ENCODE peak calls at places on chromosomes 13 and 19, in nine cellular contexts. M is left ventricle myocardium inferior; P is transverse colon; B is CD8-positive, alpha-beta memory T cell; K is tibial artery; L is pancreas; I is mammary epithelial cell; U is cardiac muscle cell; R is uterus. W is an unnamed sample.

GRCh38 chr19:45249261-45250033 is 1.6 kb upstream of the MARK4 start:
- DNase-seq in M (no peak), P (no peak), B (no peak), K (no peak), L (no peak), I (peak; percentile 21), U (no peak), R (no peak), W (no peak)

GRCh38 chr13:23657056-23657455 is 86.8 kb downstream of the TNFRSF19 start:
- DNase-seq in M (no peak), P (no peak), B (no peak), K (no peak), L (no peak), I (no peak), U (no peak), R (no peak), W (no peak)

GRCh38 chr13:77565635-77566034 is 30.1 kb downstream of the SCEL start:
- DNase-seq in M (no peak), P (no peak), B (no peak), K (no peak), L (no peak), I (peak; percentile 16), U (peak; percentile 53), R (no peak), W (no peak)

GRCh38 chr19:15962319-15962718 is 13.5 kb downstream of the OR10H4 start:
- DNase-seq in M (no peak), P (no peak), B (no peak), K (no peak), L (no peak), I (no peak), U (no peak), R (no peak), W (no peak)

GRCh38 chr19:51142119-51142518 is at the start of gene SIGLEC7:
- DNase-seq in M (peak; percentile 46), P (peak; percentile 22), B (no peak), K (no peak), L (no peak), I (no peak), U (no peak), R (no peak), W (no peak)

GRCh38 chr13:24619302-24619701 is 60.9 kb upstream of the ATP12A start:
- DNase-seq in M (no peak), P (no peak), B (no peak), K (no peak), L (no peak), I (no peak), U (no peak), R (no peak), W (no peak)

GRCh38 chr19:8505680-8506401 is 3.4 kb upstream of the PRAM1 start:
- DNase-seq in M (peak; percentile 85), P (peak; percentile 82), B (peak; percentile 73), K (peak; percentile 86), L (peak; percentile 82), I (peak; percentile 52), U (peak; percentile 88), R (peak; percentile 76), W (peak; percentile 36)

GRCh38 chr13:92589955-92590354 is 636.7 kb upstream of the GPC6 start:
- DNase-seq in M (no peak), P (no peak), B (no peak), K (no peak), L (no peak), I (no peak), U (no peak), R (no peak), W (no peak)

GRCh38 chr13:30109471-30110135 is 197.7 kb downstream of the KATNAL1 start:
- DNase-seq in M (no peak), P (no peak), B (no peak), K (no peak), L (no peak), I (no peak), U (no peak), R (no peak), W (no peak)

GRCh38 chr19:13633109-13633508 is 126.8 kb upstream of the CACNA1A start:
- DNase-seq in M (no peak), P (peak; percentile 85), B (no peak), K (no peak), L (peak; percentile 25), I (no peak), U (peak; percentile 31), R (no peak), W (no peak)

GRCh38 chr19:13637664-13638063 is 126.7 kb upstream of the MRI1 start:
- DNase-seq in M (no peak), P (no peak), B (no peak), K (no peak), L (no peak), I (peak; percentile 61), U (no peak), R (no peak), W (no peak)

GRCh38 chr19:13629687-13630357 is 123.5 kb upstream of the CACNA1A start:
- DNase-seq in M (no peak), P (no peak), B (no peak), K (no peak), L (no peak), I (peak; percentile 20), U (no peak), R (no peak), W (no peak)

GRCh38 chr19:13634658-13635057 is 128.4 kb upstream of the CACNA1A start:
- DNase-seq in M (no peak), P (no peak), B (no peak), K (no peak), L (no peak), I (no peak), U (no peak), R (no peak), W (no peak)

GRCh38 chr19:13633522-13633922 is 127.2 kb upstream of the CACNA1A start:
- DNase-seq in M (no peak), P (no peak), B (no peak), K (no peak), L (no peak), I (no peak), U (no peak), R (no peak), W (no peak)
- H3K27ac ChIP-seq in M (no peak overlapping the region), P (peak overlapping the region; percentile 83), B (no peak overlapping the region), K (no peak overlapping the region), L (no peak overlapping the region), I (no peak overlapping the region), U (no peak overlapping the region), R (no peak overlapping the region), W (no peak overlapping the region)

GRCh38 chr13:110912651-110913051 is 2.2 kb downstream of the ANKRD10 start:
- DNase-seq in M (no peak), P (no peak), B (no peak), K (no peak), L (no peak), I (no peak), U (peak; percentile 39), R (peak; percentile 32), W (no peak)

GRCh38 chr13:110907301-110907700 is 7.6 kb downstream of the ANKRD10 start:
- DNase-seq in M (no peak), P (no peak), B (no peak), K (no peak), L (no peak), I (no peak), U (no peak), R (no peak), W (no peak)

GRCh38 chr13:110907951-110908898 is 6.6 kb downstream of the ANKRD10 start:
- DNase-seq in M (no peak), P (peak; percentile 78), B (no peak), K (no peak), L (peak; percentile 64), I (peak; percentile 99), U (no peak), R (no peak), W (no peak)

GRCh38 chr13:110911880-110912279 is 3.0 kb downstream of the ANKRD10 start:
- DNase-seq in M (no peak), P (no peak), B (no peak), K (no peak), L (no peak), I (peak; percentile 85), U (no peak), R (no peak), W (no peak)

DNA sequence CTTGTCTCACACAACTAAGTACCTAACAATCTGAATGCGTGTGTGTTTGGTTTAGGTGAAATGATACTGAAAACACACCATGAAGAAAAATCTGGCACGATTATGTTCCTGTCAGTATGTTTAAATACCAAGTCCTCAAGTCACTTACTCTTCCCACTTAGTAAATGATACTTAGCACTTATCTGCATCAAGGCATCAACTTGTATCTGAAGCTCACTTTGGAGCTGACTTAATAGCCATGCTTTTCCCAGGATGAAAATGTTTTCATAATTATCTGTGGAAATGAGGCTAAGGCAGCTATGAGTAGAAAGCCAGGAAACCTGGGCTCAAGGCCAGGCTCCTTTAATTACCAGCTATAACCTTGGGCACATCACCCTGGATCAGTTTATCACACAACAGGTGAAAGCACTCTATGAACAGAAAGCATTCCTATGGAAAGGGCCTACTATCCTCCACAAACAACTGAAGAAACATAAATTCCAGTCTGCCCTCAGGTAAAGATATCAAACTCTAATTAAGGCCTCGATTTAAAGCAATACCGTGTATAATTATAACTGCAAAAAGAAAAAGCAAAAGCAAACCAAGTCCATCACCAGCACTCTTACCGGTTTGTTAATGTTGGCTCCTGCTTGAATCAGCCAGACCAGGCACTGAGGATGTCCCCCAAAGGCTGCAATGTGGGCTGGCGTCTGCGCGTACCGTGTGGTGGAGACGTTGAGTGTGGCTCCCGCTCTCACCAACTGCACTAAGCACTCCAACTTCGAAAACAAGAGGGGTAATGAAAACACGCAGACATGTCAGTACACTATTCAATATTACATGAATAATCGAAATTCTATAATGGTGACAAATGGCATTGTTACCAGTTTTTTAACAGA is 4.6 kb downstream of the ANKRD10 start:
- DNase-seq in M (no peak), P (peak; percentile 59), B (no peak), K (no peak), L (no peak), I (no peak), U (no peak), R (no peak), W (no peak)
- H3K4me1 ChIP-seq in M (peaks cover 89% of the 10 kb centered on the region), P (peaks cover 35% of the 10 kb centered on the region), B (peaks cover 47% of the 10 kb centered on the region), K (peaks cover 71% of the 10 kb centered on the region), L (peaks cover 58% of the 10 kb centered on the region), I (peaks cover 71% of the 10 kb centered on the region), U (peaks cover 31% of the 10 kb centered on the region), R (peaks cover 10% of the 10 kb centered on the region), W (peaks cover 21% of the 10 kb centered on the region)

DNA sequence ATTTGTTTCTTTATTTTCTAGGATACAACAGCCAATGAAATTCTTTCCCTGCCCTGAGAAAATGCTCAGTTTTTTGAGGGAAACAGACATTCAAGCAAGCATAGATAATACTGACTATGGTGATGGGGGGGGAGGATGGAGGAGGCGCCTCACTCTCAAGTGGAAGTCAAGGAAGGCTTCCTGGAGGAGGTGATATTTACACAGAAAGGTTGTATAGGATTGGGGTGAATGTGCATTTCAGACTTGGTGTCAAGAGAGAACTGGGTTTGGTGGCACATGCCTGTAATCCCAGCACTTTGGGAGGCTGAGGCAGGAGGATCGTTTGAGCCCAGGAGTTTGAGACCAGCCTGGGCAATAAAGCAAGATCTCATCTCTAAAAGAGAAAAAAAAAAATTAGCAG is 12.2 kb upstream of the ADGRE1 start:
- DNase-seq in M (no peak), P (no peak), B (no peak), K (no peak), L (no peak), I (no peak), U (no peak), R (no peak), W (no peak)
- H3K9me3 ChIP-seq in M (peaks cover 40% of the 10 kb centered on the region), P (no peaks in the 10 kb centered on the region), B (no peaks in the 10 kb centered on the region), K (peaks cover 7% of the 10 kb centered on the region), L (no peaks in the 10 kb centered on the region), I (peaks cover 3% of the 10 kb centered on the region), U (no peaks in the 10 kb centered on the region), R (no peaks in the 10 kb centered on the region), W (no peaks in the 10 kb centered on the region)

GRCh38 chr19:4586691-4587090 is 27.2 kb upstream of the SEMA6B start:
- DNase-seq in M (no peak), P (no peak), B (no peak), K (no peak), L (no peak), I (no peak), U (no peak), R (no peak), W (no peak)
- H3K27ac ChIP-seq in M (no peak overlapping the region), P (no peak overlapping the region), B (no peak overlapping the region), K (no peak overlapping the region), L (no peak overlapping the region), I (no peak overlapping the region), U (no peak overlapping the region), R (no peak overlapping the region), W (no peak overlapping the region)